ENCODE peak calls at places on chromosomes 6 and 20, in six cellular contexts. H is vagina; K is activated naive CD8-positive, alpha-beta T cell treated with anti-CD3 and anti-CD28 coated beads, Interleukin-2, amount 50 U/mL, for 24 hours; M is SHP77; E is mammary epithelial cell; N is adrenal gland. Y is an unnamed sample.

GRCh38 chr6:138529510-138529909 is 30.2 kb upstream of the NHSL1 start:
- DNase-seq in H (no peak), K (no peak), M (no peak), E (no peak), N (no peak), Y (no peak)

GRCh38 chr6:159716247-159717086 is 10.8 kb upstream of the WTAP start:
- DNase-seq in H (no peak), K (no peak), M (no peak), E (peak), N (peak), Y (no peak)

GRCh38 chr6:130697661-130698535 is 129.3 kb upstream of the SMLR1 start:
- DNase-seq in H (no peak), K (peak), M (peak), E (peak), N (peak), Y (peak)

GRCh38 chr6:17622144-17622543 is 22.0 kb downstream of the FAM8A1 start:
- DNase-seq in H (no peak), K (no peak), M (no peak), E (no peak), N (no peak), Y (no peak)

GRCh38 chr6:130943738-130944137 is 116.5 kb downstream of the SMLR1 start:
- DNase-seq in H (no peak), K (no peak), M (no peak), E (no peak), N (no peak), Y (no peak)

GRCh38 chr6:26124550-26125014 is 37.4 kb downstream of the HFE start:
- DNase-seq in H (no peak), K (no peak), M (no peak), E (no peak), N (no peak), Y (no peak)

GRCh38 chr6:2047855-2048254 is 197.6 kb downstream of the GMDS start:
- DNase-seq in H (no peak), K (no peak), M (no peak), E (no peak), N (no peak), Y (no peak)

GRCh38 chr20:57957397-57958049 is 247.7 kb upstream of the PMEPA1 start:
- DNase-seq in H (no peak), K (no peak), M (no peak), E (no peak), N (no peak), Y (no peak)

GRCh38 chr6:4928426-4928825 is 75.4 kb downstream of the RPP40 start:
- DNase-seq in H (no peak), K (no peak), M (no peak), E (peak), N (no peak), Y (no peak)

GRCh38 chr6:132464538-132465256 is 48.2 kb downstream of the STX7 start:
- DNase-seq in H (no peak), K (no peak), M (no peak), E (no peak), N (no peak), Y (no peak)

GRCh38 chr6:1678966-1679690 is 69.4 kb downstream of the FOXC1 start:
- DNase-seq in H (no peak), K (no peak), M (peak), E (peak), N (no peak), Y (no peak)

GRCh38 chr20:54020868-54021267 is 49.5 kb downstream of the BCAS1 start:
- DNase-seq in H (no peak), K (no peak), M (no peak), E (no peak), N (no peak), Y (no peak)

GRCh38 chr20:46690219-46691111 is 1.2 kb upstream of the TP53RK start:
- DNase-seq in H (no peak), K (no peak), M (no peak), E (no peak), N (no peak), Y (peak)

GRCh38 chr20:47778398-47779354 is 6.6 kb downstream of the SULF2 start:
- DNase-seq in H (no peak), K (no peak), M (no peak), E (no peak), N (no peak), Y (no peak)

GRCh38 chr6:4872841-4873240 is 96.6 kb downstream of the CDYL start:
- DNase-seq in H (no peak), K (no peak), M (no peak), E (peak), N (no peak), Y (peak)

GRCh38 chr6:162626869-162627268 is 100.7 kb downstream of the PRKN start:
- DNase-seq in H (no peak), K (no peak), M (no peak), E (no peak), N (no peak), Y (no peak)

GRCh38 chr6:132399376-132400074 is 1.8 kb downstream of the MOXD1 start:
- DNase-seq in H (no peak), K (no peak), M (no peak), E (peak), N (no peak), Y (no peak)

GRCh38 chr6:37566209-37566859 is 66.6 kb upstream of the CCDC167 start:
- DNase-seq in H (no peak), K (peak), M (peak), E (peak), N (no peak), Y (peak)

GRCh38 chr20:63884506-63885263 is 10.2 kb upstream of the DNAJC5 start:
- DNase-seq in H (no peak), K (no peak), M (no peak), E (no peak), N (no peak), Y (no peak)

GRCh38 chr20:11328839-11329238 is 588.9 kb upstream of the BTBD3 start:
- DNase-seq in H (no peak), K (no peak), M (no peak), E (no peak), N (no peak), Y (no peak)

GRCh38 chr20:33693741-33694645 is 7.8 kb upstream of the E2F1 start:
- DNase-seq in H (no peak), K (no peak), M (no peak), E (no peak), N (no peak), Y (no peak)

GRCh38 chr6:158002249-158002950 is 20.7 kb downstream of the SYNJ2 start:
- DNase-seq in H (no peak), K (no peak), M (no peak), E (peak), N (no peak), Y (no peak)

GRCh38 chr6:105326216-105326615 is 76.7 kb downstream of the PREP start:
- DNase-seq in H (no peak), K (no peak), M (no peak), E (peak), N (no peak), Y (peak)

Y was measured in endothelial cell of umbilical vein.